ENCODE peak calls at places on chromosomes 3 and 15, in seven cellular contexts. M is BJ, X is H7, B is uterus, A is SW 1271, Y is HL-60, U is H54. O is an unnamed sample.

GRCh38 chr3:126859415-126860246 is 123.3 kb upstream of the PLXNA1 start:
- DNase-seq in Y (no peak), U (no peak), B (no peak), X (peak), A (no peak), M (no peak), O (no peak)

GRCh38 chr3:105014631-105015030 is 352.1 kb upstream of the ALCAM start:
- DNase-seq in B (no peak), M (no peak), U (no peak), X (no peak), A (no peak), Y (no peak), O (no peak)

GRCh38 chr3:171192176-171192854 is 165.8 kb upstream of the SLC2A2 start:
- DNase-seq in U (peak), M (peak), X (no peak), A (peak), Y (no peak), B (no peak), O (peak)

GRCh38 chr3:197336348-197336747 is 37.9 kb upstream of the DLG1 start:
- DNase-seq in B (no peak), A (no peak), U (no peak), Y (no peak), X (no peak), M (no peak), O (no peak)

GRCh38 chr3:135145581-135145980 is 350.5 kb downstream of the EPHB1 start:
- DNase-seq in Y (no peak), U (no peak), B (no peak), M (no peak), X (no peak), A (no peak), O (no peak)

GRCh38 chr3:126914226-126914625 is 68.7 kb upstream of the PLXNA1 start:
- DNase-seq in Y (no peak), M (no peak), X (no peak), U (no peak), A (no peak), B (no peak), O (no peak)

GRCh38 chr3:87145553-87145952 is 81.6 kb upstream of the CHMP2B start:
- DNase-seq in Y (peak), U (no peak), X (peak), M (no peak), A (peak), B (no peak), O (no peak)

GRCh38 chr3:187125319-187126031 is 13.8 kb downstream of the RPL39L start:
- DNase-seq in X (no peak), A (no peak), M (no peak), Y (no peak), B (no peak), U (no peak), O (no peak)

GRCh38 chr3:64445318-64446300 is 220.3 kb upstream of the PRICKLE2 start:
- DNase-seq in U (no peak), B (no peak), M (no peak), Y (no peak), X (peak), A (no peak), O (no peak)

GRCh38 chr15:39041979-39042485 is 477.4 kb upstream of the RASGRP1 start:
- DNase-seq in Y (no peak), A (no peak), M (no peak), X (no peak), B (no peak), U (no peak), O (no peak)

GRCh38 chr3:15539066-15539465 is 17.6 kb upstream of the COLQ start:
- DNase-seq in X (no peak), U (no peak), Y (no peak), A (no peak), M (no peak), B (no peak), O (no peak)

GRCh38 chr15:60358935-60359672 is 38.7 kb downstream of the ANXA2 start:
- DNase-seq in B (no peak), A (no peak), U (no peak), M (no peak), X (no peak), Y (no peak), O (no peak)

GRCh38 chr3:64238971-64239667 is 13.9 kb upstream of the PRICKLE2 start:
- DNase-seq in M (peak), X (peak), B (peak), A (no peak), Y (no peak), U (peak), O (peak)

GRCh38 chr3:102827386-102827785 is 392.6 kb downstream of the ZPLD1 start:
- DNase-seq in X (no peak), B (no peak), M (no peak), A (no peak), U (no peak), Y (no peak), O (no peak)

GRCh38 chr15:99449514-99449913 is 116.3 kb upstream of the MEF2A start:
- DNase-seq in M (no peak), U (no peak), B (no peak), X (no peak), A (no peak), Y (no peak), O (no peak)

GRCh38 chr3:197811343-197811742 is 20.3 kb downstream of the LRCH3 start:
- DNase-seq in Y (peak), X (no peak), A (no peak), U (no peak), B (peak), M (peak), O (no peak)

GRCh38 chr3:100993309-100993708 is at the start of gene ABI3BP:
- DNase-seq in A (peak), M (peak), X (peak), Y (no peak), B (peak), U (peak), O (peak)

GRCh38 chr3:18389108-18389733 is 35.9 kb downstream of the SATB1 start:
- DNase-seq in X (peak), Y (peak), B (no peak), A (peak), U (no peak), M (no peak), O (no peak)

GRCh38 chr3:114758828-114759709 is 388.0 kb downstream of the ZBTB20 start:
- DNase-seq in B (no peak), X (no peak), U (no peak), M (no peak), A (no peak), Y (peak), O (no peak)

GRCh38 chr3:17639257-17639656 is 103.2 kb downstream of the TBC1D5 start:
- DNase-seq in A (peak), Y (no peak), M (peak), X (no peak), U (no peak), B (no peak), O (no peak)

GRCh38 chr3:146589899-146590508 is 15.1 kb downstream of the PLSCR5 start:
- DNase-seq in U (no peak), X (no peak), A (peak), Y (no peak), B (no peak), M (no peak), O (no peak)

GRCh38 chr15:66766282-66767228 is 64.5 kb downstream of the SMAD6 start:
- DNase-seq in U (no peak), B (no peak), Y (no peak), X (no peak), A (no peak), M (no peak), O (no peak)

GRCh38 chr3:124329723-124330122 is 337.8 kb upstream of the ROPN1 start:
- DNase-seq in A (no peak), M (no peak), U (no peak), Y (no peak), B (no peak), X (no peak), O (no peak)

GRCh38 chr3:43726511-43726910 is 35.8 kb downstream of the ABHD5 start:
- DNase-seq in M (no peak), Y (no peak), X (no peak), A (no peak), U (no peak), B (no peak), O (no peak)

O was measured in HFF-Myc.